ENCODE peak calls at places on chromosomes 12 and 14, in seven cellular contexts. I is GM23248; D is fibroblast of mammary gland; P is stomach; F is heart right ventricle; X is CD8-positive, alpha-beta T cell; V is aorta. Z is an unnamed sample.

GRCh38 chr14:89303452-89304435 is 113.3 kb downstream of the FOXN3 start:
- DNase-seq in V (peak; percentile 90), P (peak; percentile 36), D (peak; percentile 83), X (no peak), F (peak; percentile 80), I (peak; percentile 84), Z (peak; percentile 63)

GRCh38 chr12:88400302-88400701 is 180.0 kb downstream of the KITLG start:
- DNase-seq in I (no peak), F (no peak), P (no peak), D (no peak), X (no peak), V (no peak), Z (no peak)

GRCh38 chr12:64583395-64584172 is 26.7 kb upstream of the RASSF3 start:
- DNase-seq in V (no peak), F (no peak), D (peak; percentile 36), X (no peak), P (no peak), I (peak; percentile 37), Z (peak; percentile 44)

GRCh38 chr12:98317939-98318899 is 197.2 kb upstream of the TMPO start:
- DNase-seq in D (no peak), X (no peak), P (no peak), F (no peak), V (no peak), I (no peak), Z (no peak)

GRCh38 chr12:122022393-122023338 is 982 bp downstream of the BCL7A start:
- DNase-seq in F (no peak), V (no peak), D (no peak), P (peak; percentile 31), I (peak; percentile 62), X (no peak), Z (peak; percentile 47)

GRCh38 chr12:121697093-121697698 is 15.4 kb upstream of the TMEM120B start:
- DNase-seq in P (no peak), V (no peak), I (peak; percentile 67), X (no peak), D (peak; percentile 63), F (peak; percentile 54), Z (no peak)

GRCh38 chr12:4025420-4026358 is 152.5 kb upstream of the PARP11 start:
- DNase-seq in D (no peak), X (no peak), F (no peak), I (no peak), V (no peak), P (no peak), Z (no peak)

GRCh38 chr12:57740656-57741412 is 2.3 kb upstream of the AGAP2 start:
- DNase-seq in X (peak; percentile 87), V (no peak), P (no peak), I (no peak), D (no peak), F (no peak), Z (no peak)

GRCh38 chr12:22042981-22043669 is 2.9 kb upstream of the CMAS start:
- DNase-seq in V (no peak), P (no peak), F (no peak), I (peak; percentile 91), D (peak; percentile 87), X (no peak), Z (no peak)

GRCh38 chr12:113030875-113031525 is 25.5 kb upstream of the DTX1 start:
- DNase-seq in F (peak; percentile 13), X (no peak), V (no peak), I (peak; percentile 73), D (peak; percentile 66), P (no peak), Z (peak; percentile 24)

GRCh38 chr12:77031745-77032144 is 33.6 kb downstream of the E2F7 start:
- DNase-seq in X (no peak), P (no peak), F (no peak), D (peak; percentile 45), V (no peak), I (peak; percentile 69), Z (no peak)

GRCh38 chr12:116015525-116015924 is 262.0 kb downstream of the MED13L start:
- DNase-seq in I (peak; percentile 77), D (peak; percentile 63), P (no peak), V (no peak), X (no peak), F (no peak), Z (no peak)

GRCh38 chr12:131894313-131894860 is at the start of gene ULK1:
- DNase-seq in F (peak; percentile 92), P (peak; percentile 97), V (peak; percentile 98), D (peak; percentile 76), I (peak; percentile 96), X (peak; percentile 96), Z (peak; percentile 92)

GRCh38 chr12:48875944-48876520 is 10.4 kb upstream of the RND1 start:
- DNase-seq in P (no peak), X (no peak), I (peak; percentile 40), D (peak; percentile 22), F (no peak), V (no peak), Z (no peak)

GRCh38 chr14:72081139-72081538 is 148.9 kb downstream of the RGS6 start:
- DNase-seq in D (no peak), F (no peak), X (no peak), I (no peak), P (no peak), V (no peak), Z (no peak)

GRCh38 chr12:47881041-47881440 is 23.8 kb downstream of the VDR start:
- DNase-seq in X (no peak), F (no peak), P (no peak), V (no peak), I (no peak), D (peak; percentile 25), Z (no peak)

GRCh38 chr14:34571771-34572170 is 32.3 kb upstream of the EAPP start:
- DNase-seq in V (no peak), F (no peak), P (no peak), I (no peak), D (no peak), X (no peak), Z (no peak)

GRCh38 chr14:100911665-100912316 is 8.3 kb upstream of the RTL1 start:
- DNase-seq in I (no peak), X (no peak), P (no peak), D (no peak), V (no peak), F (no peak), Z (no peak)

GRCh38 chr12:88723219-88723618 is 142.9 kb upstream of the KITLG start:
- DNase-seq in I (peak; percentile 91), D (peak; percentile 93), V (no peak), X (no peak), F (no peak), P (no peak), Z (no peak)

GRCh38 chr14:102584871-102585869 is 7.3 kb upstream of the RCOR1 start:
- DNase-seq in D (no peak), F (no peak), V (no peak), P (peak; percentile 61), I (no peak), X (no peak), Z (no peak)

GRCh38 chr12:92440072-92440471 is 262.7 kb upstream of the PLEKHG7 start:
- DNase-seq in D (no peak), P (no peak), F (no peak), V (no peak), I (no peak), X (no peak), Z (no peak)

GRCh38 chr12:92438641-92439396 is 264.0 kb upstream of the PLEKHG7 start:
- DNase-seq in P (no peak), D (peak; percentile 72), X (no peak), F (no peak), I (peak; percentile 74), V (no peak), Z (no peak)

GRCh38 chr12:92437452-92437851 is 265.3 kb upstream of the PLEKHG7 start:
- DNase-seq in F (no peak), D (no peak), V (no peak), I (no peak), P (no peak), X (no peak), Z (no peak)

GRCh38 chr12:92436847-92437246 is 265.9 kb upstream of the PLEKHG7 start:
- DNase-seq in X (no peak), I (no peak), D (no peak), V (no peak), P (no peak), F (no peak), Z (no peak)

DNA sequence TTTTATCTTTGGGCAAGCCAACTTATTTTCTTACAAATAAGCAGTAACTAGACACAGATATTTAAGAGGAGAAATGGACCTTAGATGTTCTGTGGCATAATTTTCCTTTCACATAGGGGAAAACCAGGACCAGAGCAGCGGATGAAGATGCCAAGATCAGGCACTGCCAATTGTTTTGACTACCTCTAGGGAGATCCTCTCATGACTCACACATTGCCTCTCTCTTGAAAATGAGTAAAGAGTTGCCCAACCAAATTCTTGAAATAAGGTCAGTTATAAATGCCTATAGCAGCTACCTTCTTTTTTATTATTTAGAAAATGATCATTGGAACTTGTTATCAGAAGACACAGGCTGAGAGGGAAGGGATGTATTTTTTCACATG is 263.4 kb upstream of the PLEKHG7 start:
- DNase-seq in I (peak; percentile 94), D (peak; percentile 87), V (no peak), F (no peak), P (no peak), X (no peak), Z (no peak)
- H3K4me3 ChIP-seq in I (no peak overlapping the region), D (no peak overlapping the region), V (no peak overlapping the region), F (no peak overlapping the region), P (no peak overlapping the region), X (no peak overlapping the region), Z (no peak overlapping the region)

GRCh38 chr14:85576848-85577541 is 47.1 kb downstream of the FLRT2 start:
- DNase-seq in X (no peak), I (peak; percentile 29), P (no peak), F (no peak), V (no peak), D (no peak), Z (no peak)
- H3K4me3 ChIP-seq in X (no peak overlapping the region), I (no peak overlapping the region), P (no peak overlapping the region), F (no peak overlapping the region), V (no peak overlapping the region), D (no peak overlapping the region), Z (no peak overlapping the region)

GRCh38 chr14:38910092-38910491 is 192.9 kb downstream of the SEC23A start:
- DNase-seq in V (no peak), X (no peak), I (no peak), P (no peak), D (no peak), F (no peak), Z (no peak)
- H3K4me3 ChIP-seq in V (no peak overlapping the region), X (no peak overlapping the region), I (no peak overlapping the region), P (no peak overlapping the region), D (no peak overlapping the region), F (no peak overlapping the region), Z (no peak overlapping the region)

DNA sequence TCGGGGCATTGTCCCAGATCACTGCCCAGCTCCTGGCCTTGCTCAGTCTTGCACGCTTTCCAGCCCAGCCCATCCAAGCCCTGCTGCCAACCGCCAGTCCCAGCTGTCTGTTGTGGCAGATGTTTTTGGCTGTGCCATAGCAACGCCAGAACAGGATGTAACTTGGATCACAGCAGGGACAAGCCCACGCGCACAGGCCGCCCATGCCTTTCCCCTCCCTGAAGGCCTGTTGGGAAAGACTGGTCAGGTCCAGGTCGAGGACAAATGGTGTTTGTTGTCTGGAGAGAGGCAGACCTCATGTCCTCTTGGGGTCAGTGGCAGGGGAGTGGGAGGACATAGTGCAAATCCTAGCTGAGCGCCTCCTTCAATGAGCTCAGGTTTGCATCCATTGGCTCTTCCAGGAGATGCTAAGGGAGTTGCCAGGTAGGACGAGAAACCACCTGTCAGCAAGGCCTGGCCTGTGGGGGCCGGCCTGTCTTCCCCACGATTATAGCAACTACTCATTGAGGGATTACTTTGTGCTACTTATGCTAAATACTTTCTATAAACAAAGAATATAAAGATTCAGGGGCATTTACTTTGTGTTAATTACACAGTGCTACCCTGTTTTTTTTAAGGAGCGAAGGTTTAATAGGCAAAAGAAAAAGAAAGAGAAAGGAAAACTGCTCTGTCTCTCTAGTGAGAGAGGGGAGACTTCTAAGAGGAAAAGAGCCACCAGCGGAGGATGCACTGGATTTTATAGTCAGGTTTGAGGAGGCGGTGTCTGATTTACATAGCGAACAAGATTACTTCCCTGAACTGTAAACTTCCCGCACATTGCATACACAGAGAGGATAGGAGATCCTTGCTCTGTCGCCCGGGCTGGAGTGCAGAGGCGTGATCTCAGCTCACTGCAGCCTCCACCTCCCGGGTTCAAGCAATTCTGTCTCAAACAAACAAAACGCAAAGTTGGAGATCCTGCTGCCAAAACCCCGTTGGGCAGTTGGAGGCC is 42.8 kb upstream of the CORO1C start:
- DNase-seq in D (peak; percentile 82), P (peak; percentile 39), V (peak; percentile 92), X (no peak), F (peak; percentile 88), I (peak; percentile 85), Z (peak; percentile 22)
- H3K4me3 ChIP-seq in D (no peak overlapping the region), P (no peak overlapping the region), V (no peak overlapping the region), X (no peak overlapping the region), F (no peak overlapping the region), I (no peak overlapping the region), Z (no peak overlapping the region)